ENCODE peak calls at places on chromosomes 5 and 9, in seven cellular contexts. Z is MM.1S, L is C1 segment of cervical spinal cord, S is Kasumi-1, M is ACHN, K is cardiac septum, N is Right ventricle myocardium superior. R is an unnamed sample.
A peak's percentile ranks its signal among the peaks of the same experiment; 100 is the strongest.

GRCh38 chr5:75152861-75153260 is 83.8 kb downstream of the ANKRD31 start:
- DNase-seq in N (no peak), M (no peak), L (no peak), K (no peak), S (no peak), Z (peak; percentile 50), R (no peak)

GRCh38 chr9:3124006-3124405 is 280.1 kb upstream of the PUM3 start:
- DNase-seq in K (no peak), M (no peak), Z (no peak), L (no peak), S (no peak), N (no peak), R (no peak)

GRCh38 chr9:88065609-88066008 is 72.7 kb downstream of the SPATA31C2 start:
- DNase-seq in L (no peak), S (no peak), M (no peak), Z (no peak), N (no peak), K (no peak), R (no peak)

GRCh38 chr9:70490478-70490877 is 76.0 kb upstream of the KLF9 start:
- DNase-seq in K (no peak), N (no peak), Z (no peak), S (no peak), M (no peak), L (no peak), R (no peak)

GRCh38 chr5:168528521-168529360 is at the start of gene FBLL1:
- DNase-seq in Z (no peak), N (no peak), M (peak; percentile 4), S (no peak), L (no peak), K (no peak), R (peak; percentile 94)

GRCh38 chr5:126234563-126235195 is 188.5 kb upstream of the GRAMD2B start:
- DNase-seq in Z (peak; percentile 71), M (peak; percentile 48), K (no peak), N (no peak), S (peak; percentile 57), L (no peak), R (peak; percentile 25)

GRCh38 chr9:121073038-121073437 is 1.7 kb upstream of the CNTRL start:
- DNase-seq in K (no peak), N (peak; percentile 49), M (no peak), S (peak; percentile 87), L (no peak), Z (no peak), R (no peak)

GRCh38 chr9:135282808-135283207 is 195.3 kb downstream of the OLFM1 start:
- DNase-seq in L (no peak), K (no peak), S (no peak), N (peak; percentile 33), Z (no peak), M (no peak), R (no peak)

GRCh38 chr9:76618762-76619161 is 145.5 kb upstream of the PCA3 start:
- DNase-seq in K (no peak), S (no peak), M (no peak), N (no peak), L (no peak), Z (no peak), R (no peak)

GRCh38 chr9:132185164-132186009 is 23.5 kb downstream of the NTNG2 start:
- DNase-seq in S (peak; percentile 30), N (no peak), L (no peak), Z (no peak), M (no peak), K (no peak), R (no peak)

R was measured in SK-N-SH.